ENCODE peak calls at places on chromosomes 2 and 18, in nine cellular contexts. B is HFFc6; E is stimulated activated CD4-positive, alpha-beta T cell treated with anti-CD3 and anti-CD28 coated beads, Interleukin-1b, Interleukin-23, amount 100 ng/mL, for 4 hours; R is NCI-H1092 treated with DMSO at 0.1 percent for 48 hours; X is T-cell; I is left ventricle myocardium superior; F is activated naive CD4-positive, alpha-beta T cell; J is WTC11; O is cardiac fibroblast. N is an unnamed sample.

GRCh38 chr18:47721876-47722275 is 208.6 kb downstream of the SMAD2 start:
- DNase-seq in B (no peak), E (no peak), R (no peak), X (no peak), I (no peak), F (no peak), J (no peak), O (no peak), N (no peak)

GRCh38 chr18:79548621-79548985 is 131.0 kb upstream of the CTDP1 start:
- DNase-seq in B (no peak), E (no peak), R (no peak), X (peak), I (no peak), F (no peak), J (no peak), O (no peak), N (no peak)

GRCh38 chr2:156399950-156400703 is 36.1 kb upstream of the GPD2 start:
- DNase-seq in B (peak), E (peak), R (peak), X (no peak), I (peak), F (peak), J (peak), O (no peak), N (peak)

GRCh38 chr2:7118606-7119503 is 201.6 kb downstream of the RNF144A start:
- DNase-seq in B (no peak), E (no peak), R (no peak), X (no peak), I (peak), F (no peak), J (peak), O (peak), N (peak)

GRCh38 chr18:62324917-62325805 is at the start of gene TNFRSF11A:
- DNase-seq in B (no peak), E (peak), R (peak), X (peak), I (peak), F (peak), J (peak), O (peak), N (peak)

GRCh38 chr2:149562304-149562703 is 25.3 kb downstream of the MMADHC start:
- DNase-seq in B (peak), E (no peak), R (no peak), X (no peak), I (no peak), F (no peak), J (no peak), O (peak), N (no peak)

GRCh38 chr18:50880108-50880465 is 1.2 kb downstream of the ME2 start:
- DNase-seq in B (no peak), E (no peak), R (no peak), X (no peak), I (no peak), F (no peak), J (no peak), O (no peak), N (no peak)

GRCh38 chr2:176562359-176563043 is 293.3 kb downstream of the MTX2 start:
- DNase-seq in B (peak), E (no peak), R (no peak), X (no peak), I (no peak), F (no peak), J (no peak), O (peak), N (no peak)

GRCh38 chr2:128755693-128756371 is 437.2 kb upstream of the HS6ST1 start:
- DNase-seq in B (no peak), E (no peak), R (no peak), X (no peak), I (no peak), F (no peak), J (no peak), O (no peak), N (no peak)

GRCh38 chr18:48021273-48021914 is 90.9 kb upstream of the SMAD2 start:
- DNase-seq in B (no peak), E (no peak), R (no peak), X (no peak), I (no peak), F (no peak), J (peak), O (no peak), N (peak)

GRCh38 chr2:33146112-33146511 is 199.4 kb downstream of the LTBP1 start:
- DNase-seq in B (no peak), E (no peak), R (no peak), X (no peak), I (no peak), F (no peak), J (no peak), O (peak), N (no peak)

GRCh38 chr2:233928594-233929351 is 11.6 kb downstream of the TRPM8 start:
- DNase-seq in B (no peak), E (no peak), R (peak), X (no peak), I (no peak), F (no peak), J (peak), O (peak), N (peak)

GRCh38 chr2:185279999-185280398 is 458.6 kb upstream of the FSIP2 start:
- DNase-seq in B (peak), E (no peak), R (peak), X (no peak), I (no peak), F (no peak), J (no peak), O (peak), N (no peak)

GRCh38 chr2:50995610-50996009 is 36.3 kb downstream of the NRXN1 start:
- DNase-seq in B (no peak), E (no peak), R (no peak), X (no peak), I (no peak), F (no peak), J (no peak), O (peak), N (no peak)

GRCh38 chr2:218895758-218896500 is 15.3 kb downstream of the WNT10A start:
- DNase-seq in B (no peak), E (no peak), R (no peak), X (no peak), I (no peak), F (no peak), J (no peak), O (no peak), N (no peak)

GRCh38 chr18:2910261-2910660 is 63.5 kb downstream of the EMILIN2 start:
- DNase-seq in B (no peak), E (no peak), R (no peak), X (no peak), I (no peak), F (no peak), J (no peak), O (no peak), N (no peak)

GRCh38 chr2:226176298-226176984 is 623.2 kb downstream of the IRS1 start:
- DNase-seq in B (no peak), E (no peak), R (no peak), X (no peak), I (no peak), F (no peak), J (no peak), O (no peak), N (no peak)

GRCh38 chr18:8375269-8375668 is 234.0 kb upstream of the RAB12 start:
- DNase-seq in B (no peak), E (no peak), R (no peak), X (no peak), I (no peak), F (no peak), J (no peak), O (no peak), N (no peak)

GRCh38 chr2:236979664-236980063 is 106.0 kb upstream of the COPS8 start:
- DNase-seq in B (no peak), E (no peak), R (no peak), X (no peak), I (no peak), F (no peak), J (no peak), O (no peak), N (no peak)

GRCh38 chr18:57738078-57738477 is 65.0 kb downstream of the ATP8B1 start:
- DNase-seq in B (no peak), E (no peak), R (no peak), X (no peak), I (no peak), F (no peak), J (no peak), O (peak), N (no peak)

GRCh38 chr2:128435576-128436497 is 117.2 kb upstream of the HS6ST1 start:
- DNase-seq in B (no peak), E (no peak), R (no peak), X (no peak), I (no peak), F (no peak), J (no peak), O (no peak), N (no peak)

GRCh38 chr18:28834889-28835288 is 658.0 kb upstream of the CDH2 start:
- DNase-seq in B (peak), E (no peak), R (no peak), X (no peak), I (no peak), F (no peak), J (no peak), O (peak), N (no peak)

GRCh38 chr2:24577481-24577880 is 86.4 kb downstream of the NCOA1 start:
- DNase-seq in B (no peak), E (no peak), R (no peak), X (no peak), I (no peak), F (no peak), J (no peak), O (no peak), N (no peak)

GRCh38 chr2:85435220-85435958 is 16.9 kb downstream of the SH2D6 start:
- DNase-seq in B (no peak), E (no peak), R (no peak), X (no peak), I (no peak), F (no peak), J (no peak), O (no peak), N (no peak)

GRCh38 chr18:78133729-78134128 is 845.9 kb upstream of the SALL3 start:
- DNase-seq in B (no peak), E (no peak), R (no peak), X (no peak), I (no peak), F (no peak), J (no peak), O (no peak), N (no peak)

GRCh38 chr2:182372661-182373060 is 54.2 kb downstream of the PDE1A start:
- DNase-seq in B (peak), E (no peak), R (no peak), X (no peak), I (no peak), F (no peak), J (no peak), O (peak), N (no peak)

GRCh38 chr2:19785432-19785831 is 116.4 kb downstream of the TTC32 start:
- DNase-seq in B (no peak), E (no peak), R (no peak), X (no peak), I (no peak), F (no peak), J (no peak), O (peak), N (no peak)

GRCh38 chr18:34357944-34358580 is 133.3 kb upstream of the NOL4 start:
- DNase-seq in B (no peak), E (no peak), R (no peak), X (no peak), I (no peak), F (no peak), J (no peak), O (no peak), N (no peak)

GRCh38 chr2:199273043-199273647 is 184.6 kb downstream of the SATB2 start:
- DNase-seq in B (peak), E (no peak), R (peak), X (no peak), I (no peak), F (no peak), J (no peak), O (peak), N (no peak)

GRCh38 chr2:188079176-188079575 is 212.5 kb upstream of the GULP1 start:
- DNase-seq in B (peak), E (no peak), R (no peak), X (no peak), I (no peak), F (no peak), J (no peak), O (peak), N (no peak)

GRCh38 chr2:15579641-15580040 is 12.0 kb upstream of the DDX1 start:
- DNase-seq in B (peak), E (no peak), R (no peak), X (no peak), I (no peak), F (no peak), J (no peak), O (no peak), N (no peak)

GRCh38 chr2:128593518-128594272 is 275.0 kb upstream of the HS6ST1 start:
- DNase-seq in B (no peak), E (no peak), R (no peak), X (no peak), I (peak), F (no peak), J (no peak), O (no peak), N (no peak)

GRCh38 chr2:109164739-109165221 is 35.8 kb downstream of the SH3RF3 start:
- DNase-seq in B (peak), E (no peak), R (no peak), X (no peak), I (no peak), F (no peak), J (no peak), O (peak), N (no peak)

GRCh38 chr18:63366270-63366990 is 576 bp downstream of the KDSR start:
- DNase-seq in B (peak), E (peak), R (peak), X (peak), I (peak), F (peak), J (peak), O (peak), N (peak)

GRCh38 chr2:240136671-240137292 is 677 bp upstream of the COPS9 start:
- DNase-seq in B (no peak), E (peak), R (no peak), X (no peak), I (no peak), F (peak), J (no peak), O (no peak), N (peak)

N was measured in activated CD4-positive, alpha-beta memory T cell treated with anti-CD3 and anti-CD28 coated beads for 36 hours.